ENCODE peak calls at places on chromosome 22, in six cellular contexts. E, L, W, Y, Z and O are unnamed samples.

GRCh38 chr22:36644333-36644757 is 59.2 kb downstream of the CACNG2 start:
- DNase-seq in E (peak; percentile 92), L (no peak), W (peak; percentile 28), Y (no peak), Z (peak; percentile 92), O (no peak)

GRCh38 chr22:45096256-45096907 is 67.3 kb upstream of the NUP50 start:
- DNase-seq in E (peak; percentile 61), L (peak; percentile 75), W (peak; percentile 54), Y (no peak), Z (peak; percentile 58), O (no peak)

GRCh38 chr22:41822289-41823057 is 10.4 kb upstream of the SREBF2 start:
- DNase-seq in E (peak; percentile 69), L (no peak), W (peak; percentile 64), Y (no peak), Z (peak; percentile 82), O (no peak)

GRCh38 chr22:47102648-47103047 is 340.2 kb downstream of the TBC1D22A start:
- DNase-seq in E (no peak), L (no peak), W (no peak), Y (no peak), Z (peak; percentile 12), O (no peak)

GRCh38 chr22:37802310-37803194 is 5.2 kb upstream of the GCAT start:
- DNase-seq in E (peak; percentile 64), L (peak; percentile 75), W (peak; percentile 41), Y (peak; percentile 89), Z (peak; percentile 39), O (no peak)

GRCh38 chr22:41613456-41613855 is 7.4 kb downstream of the DESI1 start:
- DNase-seq in E (no peak), L (no peak), W (no peak), Y (no peak), Z (peak; percentile 39), O (no peak)

GRCh38 chr22:29359469-29359868 is 28.9 kb downstream of the AP1B1 start:
- DNase-seq in E (peak; percentile 70), L (peak; percentile 63), W (peak; percentile 33), Y (no peak), Z (peak; percentile 53), O (no peak)

GRCh38 chr22:38412435-38413084 is 42.4 kb downstream of the KCNJ4 start:
- DNase-seq in E (no peak), L (peak; percentile 57), W (no peak), Y (peak; percentile 69), Z (no peak), O (no peak)

GRCh38 chr22:45548991-45549736 is 46.5 kb downstream of the FBLN1 start:
- DNase-seq in E (peak; percentile 98), L (peak; percentile 74), W (peak; percentile 40), Y (peak; percentile 49), Z (peak; percentile 94), O (no peak)

GRCh38 chr22:46352691-46353386 is 17.3 kb downstream of the TRMU start:
- DNase-seq in E (no peak), L (no peak), W (no peak), Y (peak; percentile 89), Z (peak; percentile 26), O (no peak)

GRCh38 chr22:45628508-45628907 is 43.1 kb upstream of the ATXN10 start:
- DNase-seq in E (no peak), L (no peak), W (no peak), Y (no peak), Z (no peak), O (no peak)

GRCh38 chr22:36510966-36511881 is 4.4 kb upstream of the FOXRED2 start:
- DNase-seq in E (peak; percentile 58), L (peak; percentile 67), W (peak; percentile 52), Y (peak; percentile 45), Z (peak; percentile 51), O (no peak)

GRCh38 chr22:27108425-27109114 is 451.2 kb downstream of the MIAT start:
- DNase-seq in E (no peak), L (peak; percentile 52), W (peak; percentile 71), Y (peak; percentile 86), Z (no peak), O (no peak)

GRCh38 chr22:37162221-37163095 is 12.7 kb upstream of the IL2RB start:
- DNase-seq in E (no peak), L (peak; percentile 79), W (no peak), Y (peak; percentile 58), Z (no peak), O (no peak)

GRCh38 chr22:37630839-37631435 is 8.5 kb upstream of the SH3BP1 start:
- DNase-seq in E (no peak), L (no peak), W (no peak), Y (no peak), Z (no peak), O (no peak)

DNA sequence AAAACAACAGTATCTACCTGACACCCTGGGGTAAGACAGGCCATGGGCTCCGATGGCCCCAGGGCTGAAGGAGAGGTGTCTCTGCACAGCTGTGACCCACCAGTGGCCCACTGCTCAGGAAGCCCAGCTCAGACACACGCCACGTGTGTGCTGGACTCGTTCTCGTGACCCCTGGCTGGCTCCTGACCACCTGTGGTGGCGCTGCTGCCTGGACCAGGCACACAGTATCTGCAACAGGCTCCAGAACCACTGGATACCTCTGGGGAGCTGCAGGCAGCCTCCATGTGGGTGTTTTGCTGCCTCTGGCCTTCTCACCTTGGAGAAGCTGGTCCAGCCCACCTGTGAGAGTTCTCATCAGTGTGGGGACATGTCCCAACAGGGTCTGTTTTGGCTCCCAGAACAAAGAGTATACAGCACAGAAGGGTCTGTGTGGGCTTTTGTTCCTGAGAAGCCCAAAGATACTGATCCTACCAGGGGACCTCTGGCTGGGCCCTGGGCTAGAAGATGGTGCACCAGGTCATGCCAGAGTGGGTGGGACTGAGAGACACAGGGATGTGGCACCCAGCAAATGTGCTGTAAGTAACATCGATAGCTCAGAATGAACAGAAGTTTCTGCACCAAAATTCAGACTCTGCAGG is 21.7 kb upstream of the SERPIND1 start:
- DNase-seq in E (no peak), L (no peak), W (no peak), Y (peak; percentile 59), Z (no peak), O (no peak)
- H3K36me3 ChIP-seq in E (peaks cover 4% of the 10 kb centered on the region), L (peaks cover 53% of the 10 kb centered on the region), W (no peaks in the 10 kb centered on the region), Y (peaks cover 30% of the 10 kb centered on the region), Z (peaks cover 36% of the 10 kb centered on the region), O (peaks cover 22% of the 10 kb centered on the region)

DNA sequence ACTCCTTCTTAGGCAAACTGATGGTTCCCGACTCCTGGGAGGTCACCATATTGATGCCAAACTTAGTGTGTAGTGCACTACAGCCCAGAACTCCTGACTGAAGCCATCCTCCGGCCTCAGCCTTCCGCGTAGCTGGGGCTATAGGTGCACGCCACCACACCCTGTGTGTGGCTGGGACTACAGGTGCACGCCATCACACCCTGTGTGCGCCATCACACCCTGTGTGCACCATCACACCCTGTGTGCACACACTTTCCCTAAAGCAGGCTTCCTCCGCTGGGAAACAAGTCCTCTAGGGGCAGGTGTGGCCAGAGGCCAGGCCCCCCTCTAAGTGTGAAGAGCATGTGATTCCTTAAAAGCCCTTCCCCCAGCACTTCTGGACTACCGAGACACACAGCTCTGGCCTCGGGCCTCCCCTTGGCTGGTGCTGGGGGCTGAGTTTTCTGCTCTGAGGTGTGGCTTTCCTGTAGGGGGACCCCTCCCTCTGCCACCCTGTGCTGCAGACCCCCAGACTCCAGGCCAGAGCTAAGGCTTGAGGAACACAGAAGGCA is 81.7 kb downstream of the BCR start:
- DNase-seq in E (no peak), L (no peak), W (no peak), Y (no peak), Z (no peak), O (no peak)
- H3K36me3 ChIP-seq in E (peaks cover 8% of the 10 kb centered on the region), L (peaks cover 39% of the 10 kb centered on the region), W (no peaks in the 10 kb centered on the region), Y (peaks cover 22% of the 10 kb centered on the region), Z (peaks cover 34% of the 10 kb centered on the region), O (peaks cover 17% of the 10 kb centered on the region)

DNA sequence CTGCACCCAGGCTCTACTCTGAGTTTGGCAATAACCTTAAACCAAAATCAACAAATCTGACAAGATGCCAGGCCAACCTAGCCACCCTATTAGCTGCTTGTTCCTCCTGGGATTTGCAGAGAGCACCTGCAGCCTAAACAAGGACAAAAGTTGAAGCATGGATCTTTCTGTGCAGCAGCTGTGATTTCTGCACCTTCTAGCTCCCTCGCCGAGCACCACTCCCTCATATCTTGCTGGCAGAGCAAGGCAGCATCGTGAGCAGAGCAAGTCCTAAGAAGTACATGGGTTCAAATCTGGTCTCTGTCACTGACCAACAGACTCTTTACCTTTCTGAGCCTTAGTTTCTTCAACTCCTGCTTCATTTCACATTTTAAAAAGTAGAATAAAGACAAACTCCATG is 38.3 kb downstream of the MORC2 start:
- DNase-seq in E (no peak), L (no peak), W (no peak), Y (no peak), Z (no peak), O (no peak)
- H3K36me3 ChIP-seq in E (peaks cover 35% of the 10 kb centered on the region), L (peaks cover 90% of the 10 kb centered on the region), W (peaks cover 14% of the 10 kb centered on the region), Y (peaks cover 66% of the 10 kb centered on the region), Z (peaks cover 88% of the 10 kb centered on the region), O (peaks cover 64% of the 10 kb centered on the region)

GRCh38 chr22:25766418-25766817 is 24.4 kb downstream of the MYO18B start:
- DNase-seq in E (no peak), L (no peak), W (no peak), Y (no peak), Z (no peak), O (no peak)

GRCh38 chr22:25765016-25765367 is 23.0 kb downstream of the MYO18B start:
- DNase-seq in E (no peak), L (no peak), W (no peak), Y (no peak), Z (no peak), O (no peak)

GRCh38 chr22:25763239-25763777 is 21.3 kb downstream of the MYO18B start:
- DNase-seq in E (no peak), L (no peak), W (no peak), Y (no peak), Z (no peak), O (no peak)

GRCh38 chr22:25764270-25765015 is 22.5 kb downstream of the MYO18B start:
- DNase-seq in E (no peak), L (no peak), W (no peak), Y (no peak), Z (no peak), O (no peak)

GRCh38 chr22:25765801-25766200 is 23.8 kb downstream of the MYO18B start:
- DNase-seq in E (no peak), L (no peak), W (no peak), Y (no peak), Z (no peak), O (no peak)
- H3K36me3 ChIP-seq in E (no peaks in the 10 kb centered on the region), L (no peaks in the 10 kb centered on the region), W (no peaks in the 10 kb centered on the region), Y (no peaks in the 10 kb centered on the region), Z (no peaks in the 10 kb centered on the region), O (no peaks in the 10 kb centered on the region)

DNA sequence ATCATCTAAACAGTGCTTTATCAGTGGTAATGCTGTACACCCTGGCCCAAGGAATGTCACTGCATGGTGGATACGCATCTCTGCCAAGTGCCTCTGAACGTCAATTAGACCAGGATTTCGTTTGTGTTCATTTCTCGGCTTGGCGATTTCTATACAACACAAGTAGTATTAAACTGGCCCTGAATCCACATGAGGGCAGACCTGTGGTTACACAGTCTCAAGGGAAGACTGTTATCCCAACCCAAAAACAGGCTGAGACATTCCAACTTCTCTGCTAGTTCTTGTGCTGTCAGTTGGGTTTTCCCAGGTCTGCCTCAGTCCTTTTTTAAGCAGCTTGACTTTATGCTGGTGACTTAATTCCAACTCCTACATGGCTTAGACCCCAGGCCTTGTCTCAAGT is 58.1 kb downstream of the HIRA start:
- DNase-seq in E (no peak), L (peak; percentile 7), W (no peak), Y (no peak), Z (no peak), O (no peak)
- H3K36me3 ChIP-seq in E (peaks cover 16% of the 10 kb centered on the region), L (peaks cover 95% of the 10 kb centered on the region), W (no peaks in the 10 kb centered on the region), Y (peaks cover 71% of the 10 kb centered on the region), Z (peaks cover 66% of the 10 kb centered on the region), O (peaks cover 42% of the 10 kb centered on the region)

GRCh38 chr22:49906071-49906798 is 12.0 kb downstream of the ALG12 start:
- DNase-seq in E (no peak), L (no peak), W (no peak), Y (peak; percentile 57), Z (no peak), O (no peak)
- H3K36me3 ChIP-seq in E (peaks cover 19% of the 10 kb centered on the region), L (peaks cover 66% of the 10 kb centered on the region), W (peaks cover 3% of the 10 kb centered on the region), Y (peaks cover 27% of the 10 kb centered on the region), Z (peaks cover 40% of the 10 kb centered on the region), O (peaks cover 98% of the 10 kb centered on the region)

GRCh38 chr22:31948002-31948401 is 3.7 kb downstream of the YWHAH start:
- DNase-seq in E (no peak), L (no peak), W (no peak), Y (peak; percentile 49), Z (no peak), O (no peak)
- H3K36me3 ChIP-seq in E (peaks cover 2% of the 10 kb centered on the region), L (peaks cover 12% of the 10 kb centered on the region), W (no peaks in the 10 kb centered on the region), Y (peaks cover 5% of the 10 kb centered on the region), Z (peaks cover 11% of the 10 kb centered on the region), O (peaks cover 28% of the 10 kb centered on the region)